ENCODE peak calls at places on chromosomes 3 and 15, in six cellular contexts. One of them, this sample, is unnamed.

GRCh38 chr3:72274511-72275295 is 489.8 kb upstream of the PROK2 start:
- DNase-seq in mesenchymal stem cell: peak; percentile 90
- DNase-seq in mesendoderm: peak; percentile 49
- DNase-seq in IMR-90: peak; percentile 75
- DNase-seq in H1: no peak
- DNase-seq in neuronal stem cell: no peak
- DNase-seq in this sample: peak; percentile 9

GRCh38 chr3:151816091-151816604 is 2.2 kb downstream of the AADAC start:
- DNase-seq in mesenchymal stem cell: peak; percentile 59
- DNase-seq in mesendoderm: peak; percentile 26
- DNase-seq in IMR-90: peak; percentile 87
- DNase-seq in H1: no peak
- DNase-seq in neuronal stem cell: no peak
- DNase-seq in this sample: peak; percentile 13

GRCh38 chr3:182979103-182979697 is 1.1 kb downstream of the DCUN1D1 start:
- DNase-seq in mesenchymal stem cell: peak; percentile 25
- DNase-seq in mesendoderm: no peak
- DNase-seq in IMR-90: peak; percentile 11
- DNase-seq in H1: no peak
- DNase-seq in neuronal stem cell: no peak
- DNase-seq in this sample: peak; percentile 23

GRCh38 chr3:23479615-23480323 is 276.6 kb downstream of the UBE2E2 start:
- DNase-seq in mesenchymal stem cell: no peak
- DNase-seq in mesendoderm: no peak
- DNase-seq in IMR-90: no peak
- DNase-seq in H1: no peak
- DNase-seq in neuronal stem cell: no peak
- DNase-seq in this sample: no peak

GRCh38 chr15:90059208-90059985 is 42.9 kb downstream of the IDH2 start:
- DNase-seq in mesenchymal stem cell: peak; percentile 68
- DNase-seq in mesendoderm: peak; percentile 96
- DNase-seq in IMR-90: no peak
- DNase-seq in H1: peak; percentile 64
- DNase-seq in neuronal stem cell: no peak
- DNase-seq in this sample: peak; percentile 62

GRCh38 chr15:36313021-36313420 is 266.4 kb upstream of the CDIN1 start:
- DNase-seq in mesenchymal stem cell: no peak
- DNase-seq in mesendoderm: no peak
- DNase-seq in IMR-90: peak; percentile 61
- DNase-seq in H1: no peak
- DNase-seq in neuronal stem cell: no peak
- DNase-seq in this sample: no peak

GRCh38 chr3:71026634-71027578 is 556.6 kb downstream of the FOXP1 start:
- DNase-seq in mesenchymal stem cell: no peak
- DNase-seq in mesendoderm: no peak
- DNase-seq in IMR-90: no peak
- DNase-seq in H1: no peak
- DNase-seq in neuronal stem cell: no peak
- DNase-seq in this sample: peak; percentile 6

GRCh38 chr3:24037971-24038370 is 92.9 kb downstream of the NR1D2 start:
- DNase-seq in mesenchymal stem cell: no peak
- DNase-seq in mesendoderm: peak; percentile 16
- DNase-seq in IMR-90: no peak
- DNase-seq in H1: no peak
- DNase-seq in neuronal stem cell: no peak
- DNase-seq in this sample: no peak

DNA sequence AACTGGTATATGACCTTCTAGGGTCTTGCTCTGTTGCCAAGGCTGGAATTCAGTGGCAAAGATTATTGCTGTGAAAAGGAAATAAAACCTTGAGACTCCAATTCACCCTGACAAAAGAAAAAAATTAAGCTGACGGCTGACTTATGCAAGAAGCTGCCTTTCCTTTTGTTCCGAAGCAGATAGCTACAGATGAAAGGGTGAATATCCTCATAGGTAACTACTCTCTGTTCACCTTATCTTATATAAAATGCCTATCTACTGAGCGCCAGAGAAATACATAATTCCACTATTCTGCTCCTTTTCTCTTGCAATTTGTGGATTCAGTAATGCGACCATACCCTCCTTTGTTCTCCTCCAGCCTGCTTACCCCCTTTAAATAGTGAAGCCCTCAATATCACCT is 68.8 kb downstream of the HERC1 start:
- DNase-seq in mesenchymal stem cell: no peak
- DNase-seq in mesendoderm: no peak
- DNase-seq in IMR-90: no peak
- DNase-seq in H1: no peak
- DNase-seq in neuronal stem cell: no peak
- DNase-seq in this sample: no peak
- H2BK5ac ChIP-seq in mesenchymal stem cell: no peak overlapping the region
- H2BK5ac ChIP-seq in mesendoderm: no peak overlapping the region
- H2BK5ac ChIP-seq in IMR-90: no peak overlapping the region
- H2BK5ac ChIP-seq in H1: peak overlapping the region; percentile 96
- H2BK5ac ChIP-seq in neuronal stem cell: no peak overlapping the region
- H2BK5ac ChIP-seq in this sample: no peak overlapping the region

DNA sequence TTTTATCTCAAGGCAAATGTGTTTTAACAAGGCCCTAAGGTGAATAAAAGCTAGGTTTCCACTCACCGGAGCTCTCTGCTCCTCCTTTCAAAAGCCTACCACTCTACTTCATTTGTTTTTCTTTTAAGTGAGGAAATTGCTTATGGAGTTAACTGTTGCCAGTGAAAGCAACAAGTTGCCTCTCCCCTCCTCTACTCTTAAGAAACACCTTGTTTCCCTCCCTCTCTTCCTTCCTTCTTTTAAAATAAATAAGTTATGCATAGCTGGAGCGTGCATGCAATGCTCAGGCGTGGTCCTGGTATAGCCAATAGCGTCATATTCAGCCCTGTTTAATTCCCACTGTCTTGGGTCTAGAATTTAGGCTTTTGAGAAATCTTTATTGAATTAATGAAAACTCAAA is 101.1 kb upstream of the IGF1R start:
- DNase-seq in mesenchymal stem cell: no peak
- DNase-seq in mesendoderm: no peak
- DNase-seq in IMR-90: no peak
- DNase-seq in H1: no peak
- DNase-seq in neuronal stem cell: no peak
- DNase-seq in this sample: no peak
- H3K4me3 ChIP-seq in mesenchymal stem cell: no peak overlapping the region
- H3K4me3 ChIP-seq in mesendoderm: no peak overlapping the region
- H3K4me3 ChIP-seq in IMR-90: no peak overlapping the region
- H3K4me3 ChIP-seq in H1: no peak overlapping the region
- H3K4me3 ChIP-seq in neuronal stem cell: no peak overlapping the region
- H3K4me3 ChIP-seq in this sample: no peak overlapping the region

GRCh38 chr3:27666708-27667107 is 55.4 kb downstream of the EOMES start:
- DNase-seq in mesenchymal stem cell: peak; percentile 56
- DNase-seq in mesendoderm: peak; percentile 90
- DNase-seq in IMR-90: peak; percentile 80
- DNase-seq in H1: peak; percentile 79
- DNase-seq in neuronal stem cell: peak; percentile 71
- DNase-seq in this sample: peak; percentile 35
- H2BK5ac ChIP-seq in mesenchymal stem cell: no peak overlapping the region
- H2BK5ac ChIP-seq in mesendoderm: no peak overlapping the region
- H2BK5ac ChIP-seq in IMR-90: no peak overlapping the region
- H2BK5ac ChIP-seq in H1: peak overlapping the region; percentile 64
- H2BK5ac ChIP-seq in neuronal stem cell: no peak overlapping the region
- H2BK5ac ChIP-seq in this sample: no peak overlapping the region

GRCh38 chr15:83129791-83130190 is 22.3 kb downstream of the TM6SF1 start:
- DNase-seq in mesenchymal stem cell: no peak
- DNase-seq in mesendoderm: no peak
- DNase-seq in IMR-90: no peak
- DNase-seq in H1: no peak
- DNase-seq in neuronal stem cell: no peak
- DNase-seq in this sample: no peak
- H3K4me3 ChIP-seq in mesenchymal stem cell: no peak overlapping the region
- H3K4me3 ChIP-seq in mesendoderm: no peak overlapping the region
- H3K4me3 ChIP-seq in IMR-90: no peak overlapping the region
- H3K4me3 ChIP-seq in H1: no peak overlapping the region
- H3K4me3 ChIP-seq in neuronal stem cell: no peak overlapping the region
- H3K4me3 ChIP-seq in this sample: no peak overlapping the region

This sample was measured in trophoblast cell.